ENCODE peak calls at places on chromosomes 12 and 14, in four cellular contexts. T is SK-N-SH, F is H1, R is K562. B is an unnamed sample.

GRCh38 chr14:101476258-101476930 is 84.9 kb upstream of the DIO3 start:
- DNase-seq in T (no peak), F (no peak), R (no peak), B (no peak)

GRCh38 chr14:35808076-35808657 is 928 bp downstream of the RALGAPA1 start:
- DNase-seq in T (no peak), F (no peak), R (peak; percentile 30), B (no peak)

GRCh38 chr12:114015851-114016250 is 49.7 kb upstream of the RBM19 start:
- DNase-seq in T (no peak), F (no peak), R (no peak), B (no peak)

GRCh38 chr12:49706351-49707126 is 666 bp downstream of the FMNL3 start:
- DNase-seq in T (peak; percentile 78), F (no peak), R (peak; percentile 60), B (no peak)

GRCh38 chr14:102232348-102232625 is 72.7 kb downstream of the MOK start:
- DNase-seq in T (no peak), F (no peak), R (no peak), B (no peak)

GRCh38 chr12:32532951-32533350 is 133.6 kb downstream of the FGD4 start:
- DNase-seq in T (no peak), F (no peak), R (no peak), B (no peak)

GRCh38 chr12:32698285-32698684 is 19.2 kb downstream of the DNM1L start:
- DNase-seq in T (peak; percentile 67), F (no peak), R (no peak), B (no peak)

GRCh38 chr14:60646202-60646886 is 2.9 kb downstream of the SIX1 start:
- DNase-seq in T (no peak), F (no peak), R (no peak), B (no peak)

GRCh38 chr12:4499186-4499585 is 39.5 kb upstream of the RAD51AP1 start:
- DNase-seq in T (no peak), F (no peak), R (no peak), B (no peak)

GRCh38 chr12:6819069-6820030 is 2.3 kb upstream of the GPR162 start:
- DNase-seq in T (no peak), F (no peak), R (no peak), B (no peak)

GRCh38 chr12:175759-176158 is 38.2 kb downstream of the SLC6A12 start:
- DNase-seq in T (no peak), F (no peak), R (no peak), B (no peak)

GRCh38 chr14:76929927-76930326 is 98.6 kb downstream of the IRF2BPL start:
- DNase-seq in T (no peak), F (no peak), R (peak; percentile 21), B (no peak)

GRCh38 chr12:92571844-92572543 is 130.8 kb upstream of the PLEKHG7 start:
- DNase-seq in T (no peak), F (no peak), R (no peak), B (no peak)

GRCh38 chr14:100448376-100448775 is 125.2 kb downstream of the SLC25A47 start:
- DNase-seq in T (no peak), F (no peak), R (no peak), B (no peak)

GRCh38 chr12:108304633-108305032 is 34.5 kb downstream of the CMKLR1 start:
- DNase-seq in T (peak; percentile 47), F (no peak), R (no peak), B (no peak)

GRCh38 chr14:24891987-24892729 is 157.8 kb downstream of the STXBP6 start:
- DNase-seq in T (no peak), F (no peak), R (no peak), B (no peak)

GRCh38 chr12:32566663-32567634 is 112.2 kb upstream of the DNM1L start:
- DNase-seq in T (no peak), F (peak; percentile 13), R (no peak), B (no peak)

GRCh38 chr12:74619886-74620285 is 82.3 kb downstream of the ATXN7L3B start:
- DNase-seq in T (no peak), F (no peak), R (no peak), B (no peak)

GRCh38 chr14:80426686-80427085 is 215.4 kb upstream of the DIO2 start:
- DNase-seq in T (no peak), F (no peak), R (no peak), B (no peak)

GRCh38 chr12:91139264-91139663 is 28.0 kb upstream of the LUM start:
- DNase-seq in T (peak; percentile 42), F (no peak), R (no peak), B (no peak)

GRCh38 chr14:59566281-59566680 is 10.3 kb downstream of the CCDC175 start:
- DNase-seq in T (no peak), F (no peak), R (no peak), B (no peak)

GRCh38 chr12:104952816-104953215 is 5.3 kb downstream of the SLC41A2 start:
- DNase-seq in T (no peak), F (no peak), R (no peak), B (no peak)

GRCh38 chr12:104956870-104957301 is 1.2 kb downstream of the SLC41A2 start:
- DNase-seq in T (no peak), F (no peak), R (no peak), B (no peak)

GRCh38 chr12:104955703-104956102 is 2.4 kb downstream of the SLC41A2 start:
- DNase-seq in T (no peak), F (no peak), R (no peak), B (no peak)

GRCh38 chr12:104953323-104953722 is 4.8 kb downstream of the SLC41A2 start:
- DNase-seq in T (no peak), F (no peak), R (no peak), B (no peak)

DNA sequence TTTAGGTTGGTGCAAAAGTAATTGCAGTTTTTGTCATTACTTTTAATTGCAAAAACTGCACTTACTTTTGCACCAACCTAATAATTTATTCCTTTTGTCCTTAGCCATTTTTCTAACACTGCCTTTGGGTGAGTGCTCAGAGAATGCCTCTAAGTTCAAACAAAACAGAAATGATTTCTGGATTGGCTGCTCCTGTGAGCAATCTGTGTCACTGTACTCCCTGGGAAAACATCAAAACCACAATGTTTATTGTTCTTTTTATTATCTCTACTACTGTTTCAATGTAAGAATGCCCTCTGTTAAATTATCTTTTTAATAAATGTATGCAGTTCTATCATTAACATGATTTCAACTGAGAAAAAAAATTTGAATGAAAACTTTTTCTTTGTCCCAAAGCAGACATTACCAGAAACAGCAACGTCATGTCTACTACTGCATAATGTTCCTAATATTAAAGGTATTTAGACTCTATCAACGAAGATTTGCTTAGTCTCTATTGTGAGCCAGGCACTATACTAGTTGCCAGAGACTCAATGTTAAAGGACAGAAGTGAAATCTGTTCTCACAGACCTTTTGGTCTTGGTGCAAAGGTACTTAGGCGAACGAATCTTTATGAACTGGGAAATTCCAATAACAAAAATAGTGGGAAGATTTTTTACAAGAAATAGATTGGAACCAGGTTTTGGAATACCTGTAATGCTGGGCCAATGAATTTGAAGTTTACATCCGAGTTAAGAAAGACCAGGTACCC is 6.2 kb downstream of the SLC41A2 start:
- DNase-seq in T (no peak), F (no peak), R (no peak), B (no peak)
- TF ChIP-seq POLR2AphosphoS5 in T (no peak), F (no peak), R (no peak), B (no peak)

GRCh38 chr12:118033902-118034301 is 17.4 kb downstream of the RFC5 start:
- DNase-seq in T (no peak), F (no peak), R (no peak), B (no peak)
- TF ChIP-seq YY1 in T (no peak), F (no peak), R (no peak), B (no peak)

DNA sequence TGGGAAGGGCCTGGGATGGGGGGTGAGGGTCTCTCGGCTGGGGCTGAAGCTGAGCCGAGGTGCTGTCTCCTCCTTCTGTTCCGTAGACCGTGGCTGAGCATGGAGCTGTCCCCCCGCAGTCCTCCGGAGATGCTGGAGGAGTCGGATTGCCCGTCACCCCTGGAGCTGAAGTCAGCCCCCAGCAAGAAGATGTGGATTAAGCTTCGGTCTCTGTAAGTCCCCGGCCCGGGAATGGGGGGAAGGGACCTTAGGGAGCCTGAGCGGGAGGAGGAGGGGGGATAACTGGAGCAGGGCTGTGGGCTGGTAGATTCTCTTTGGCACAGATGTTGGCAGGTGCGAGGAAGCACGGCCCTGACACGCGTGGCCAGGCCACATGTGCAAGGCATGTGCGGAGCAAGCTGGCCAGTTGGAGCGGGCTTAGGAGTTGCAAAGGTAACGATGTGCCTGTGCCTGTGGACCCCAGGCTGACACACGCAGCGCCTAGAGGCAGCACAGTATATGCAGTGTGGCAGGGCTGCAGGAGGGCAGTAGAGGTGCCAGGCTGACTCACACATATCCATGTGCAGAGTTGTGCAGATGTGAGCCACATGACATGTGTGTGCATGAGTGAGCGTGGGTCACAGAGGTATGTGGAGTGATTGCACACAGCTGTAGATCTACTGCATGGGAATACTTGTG is 512 bp downstream of the PDE1B start:
- DNase-seq in T (no peak), F (no peak), R (no peak), B (no peak)
- TF ChIP-seq POLR2AphosphoS5 in T (no peak), F (no peak), R (no peak), B (no peak)

DNA sequence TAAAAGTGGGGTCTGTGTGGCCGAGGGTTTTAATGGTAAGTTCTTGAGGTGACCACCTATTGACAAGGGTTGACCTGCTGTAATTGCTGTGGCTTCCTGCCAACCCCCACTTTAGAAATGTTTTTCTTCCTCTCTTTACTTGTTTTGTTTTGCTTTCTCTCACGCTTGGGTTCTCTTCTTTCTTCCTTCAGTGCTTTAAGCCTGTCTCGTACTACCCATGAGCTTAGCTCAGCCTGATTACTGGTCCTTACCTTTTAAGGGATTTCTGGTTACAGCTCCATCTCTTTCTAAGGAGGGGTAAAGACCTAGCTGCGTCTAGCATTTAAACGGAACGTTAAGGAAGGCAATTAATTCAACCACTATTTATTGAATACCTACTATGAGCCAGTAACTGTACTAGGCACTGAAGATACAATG is 735 bp upstream of the PPP1R12A start:
- DNase-seq in T (peak; percentile 2), F (no peak), R (no peak), B (no peak)
- TF ChIP-seq YY1 in T (no peak), F (no peak), R (no peak), B (no peak)

DNA sequence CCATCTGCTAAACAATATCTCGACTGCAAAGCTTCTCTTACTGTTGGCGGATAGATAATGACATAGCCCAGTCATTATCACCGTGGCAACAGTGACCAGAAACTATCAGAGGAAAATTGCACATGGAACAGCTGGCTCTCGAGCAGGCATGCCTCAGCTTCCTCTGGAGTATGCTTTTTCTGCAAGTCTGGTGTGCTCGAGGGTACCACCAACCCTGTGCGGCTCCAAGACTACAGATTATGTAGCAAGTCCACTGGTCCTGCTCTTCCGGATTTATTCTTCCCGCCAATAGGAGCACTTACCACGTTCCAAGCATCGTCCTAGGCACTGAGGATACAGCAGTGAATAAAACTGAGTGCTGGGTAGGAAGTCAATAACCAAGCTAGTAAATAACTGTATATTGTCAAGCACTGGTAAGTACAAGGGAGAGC is 1.4 kb upstream of the GLRX5 start:
- DNase-seq in T (peak; percentile 55), F (no peak), R (no peak), B (no peak)
- TF ChIP-seq POLR2AphosphoS5 in T (no peak), F (no peak), R (no peak), B (no peak)

GRCh38 chr12:122858591-122859302 is 23.5 kb downstream of the HIP1R start:
- DNase-seq in T (peak; percentile 24), F (no peak), R (no peak), B (no peak)
- TF ChIP-seq YY1 in T (no peak), F (no peak), R (no peak), B (no peak)

GRCh38 chr14:64721899-64722298 is 17.7 kb downstream of the PLEKHG3 start:
- DNase-seq in T (no peak), F (no peak), R (no peak), B (no peak)

GRCh38 chr14:64721391-64721791 is 17.2 kb downstream of the PLEKHG3 start:
- DNase-seq in T (no peak), F (no peak), R (no peak), B (no peak)

GRCh38 chr14:64718762-64719161 is 14.5 kb downstream of the PLEKHG3 start:
- DNase-seq in T (no peak), F (no peak), R (no peak), B (no peak)

GRCh38 chr14:64719601-64720000 is 15.4 kb downstream of the PLEKHG3 start:
- DNase-seq in T (no peak), F (no peak), R (no peak), B (no peak)

GRCh38 chr14:64720190-64720589 is 16.0 kb downstream of the PLEKHG3 start:
- DNase-seq in T (no peak), F (no peak), R (no peak), B (peak; percentile 93)
- TF ChIP-seq POLR2AphosphoS5 in T (no peak), F (no peak), R (no peak), B (peak; percentile 64)